ENCODE peak calls at places on chromosomes 13 and 19, in six cellular contexts. S is Peyer's patch, Y is neural progenitor cell, Q is ascending aorta, R is left ventricle myocardium inferior, B is body of pancreas. F is an unnamed sample. For H3K9me3, the result is how much of the 10 kb centered on the place peaks cover.

GRCh38 chr13:65679240-65679639 is 1550.9 kb downstream of the PCDH9 start:
- DNase-seq in B (no peak), S (no peak), Q (no peak), R (no peak), Y (no peak), F (no peak)

GRCh38 chr13:53007872-53008271 is 20.7 kb upstream of the OLFM4 start:
- DNase-seq in R (peak), B (no peak), Y (no peak), S (no peak), Q (no peak), F (no peak)

GRCh38 chr13:44955421-44955820 is 33.9 kb downstream of the NUFIP1 start:
- DNase-seq in R (peak), B (peak), S (no peak), Y (peak), Q (no peak), F (peak)

GRCh38 chr13:35923347-35923746 is 207.8 kb downstream of the DCLK1 start:
- DNase-seq in S (no peak), Y (no peak), B (no peak), Q (no peak), R (peak), F (peak)

GRCh38 chr13:66835040-66835628 is 395.0 kb downstream of the PCDH9 start:
- DNase-seq in B (peak), S (no peak), Y (peak), Q (no peak), R (peak), F (peak)

GRCh38 chr19:50368649-50369570 is 3.5 kb upstream of the NAPSA start:
- DNase-seq in Y (peak), B (peak), S (peak), R (peak), Q (peak), F (peak)

GRCh38 chr19:54399189-54399588 is 16.1 kb upstream of the TTYH1 start:
- DNase-seq in R (no peak), Y (no peak), Q (no peak), B (no peak), S (no peak), F (no peak)

GRCh38 chr13:44276061-44276460 is 97.6 kb upstream of the SERP2 start:
- DNase-seq in Q (no peak), S (peak), B (no peak), Y (no peak), R (no peak), F (no peak)

GRCh38 chr19:17329061-17329767 is 5.4 kb downstream of the ANO8 start:
- DNase-seq in Q (no peak), Y (peak), R (no peak), B (no peak), S (no peak), F (peak)

GRCh38 chr13:37187110-37187509 is 81.6 kb upstream of the CSNK1A1L start:
- DNase-seq in R (no peak), Q (no peak), S (no peak), Y (no peak), B (no peak), F (no peak)

GRCh38 chr13:42063105-42063504 is 14.7 kb downstream of the DGKH start:
- DNase-seq in B (no peak), S (no peak), Q (no peak), Y (no peak), R (no peak), F (no peak)

GRCh38 chr19:2634228-2634951 is 68.1 kb downstream of the GNG7 start:
- DNase-seq in Q (no peak), B (peak), R (peak), S (no peak), Y (no peak), F (peak)

GRCh38 chr13:80955487-80955886 is 614.6 kb upstream of the SPRY2 start:
- DNase-seq in Q (no peak), R (no peak), B (no peak), Y (no peak), S (no peak), F (no peak)

GRCh38 chr19:2524840-2525723 is 49.2 kb downstream of the GADD45B start:
- DNase-seq in Q (peak), Y (no peak), B (no peak), S (no peak), R (peak), F (peak)

GRCh38 chr13:33710924-33711323 is 107.0 kb upstream of the RFC3 start:
- DNase-seq in Y (peak), B (no peak), R (no peak), S (no peak), Q (no peak), F (no peak)

GRCh38 chr19:15304140-15304705 is 28.1 kb downstream of the BRD4 start:
- DNase-seq in Q (no peak), S (no peak), B (no peak), Y (no peak), R (peak), F (no peak)

GRCh38 chr19:38892841-38893240 is 6.6 kb downstream of the SIRT2 start:
- DNase-seq in B (no peak), Q (no peak), R (no peak), S (no peak), Y (no peak), F (no peak)

GRCh38 chr19:6828698-6829633 is 56.5 kb downstream of the VAV1 start:
- DNase-seq in R (no peak), Q (no peak), B (no peak), Y (no peak), S (no peak), F (peak)

GRCh38 chr19:15107056-15108010 is at the start of gene SYDE1:
- DNase-seq in S (no peak), B (no peak), Q (no peak), Y (peak), R (peak), F (peak)

GRCh38 chr13:96946709-96947311 is 47.5 kb downstream of the OXGR1 start:
- DNase-seq in S (no peak), Q (no peak), R (no peak), B (no peak), Y (no peak), F (no peak)

GRCh38 chr13:25722893-25723292 is 328.9 kb downstream of the SHISA2 start:
- DNase-seq in Y (no peak), B (no peak), R (no peak), S (no peak), Q (no peak), F (no peak)

GRCh38 chr13:75968103-75968838 is 332.1 kb downstream of the LMO7 start:
- DNase-seq in B (no peak), S (no peak), R (no peak), Y (no peak), Q (no peak), F (no peak)

GRCh38 chr13:106401081-106401480 is 134.4 kb downstream of the EFNB2 start:
- DNase-seq in B (no peak), Q (no peak), S (no peak), R (no peak), Y (no peak), F (no peak)

GRCh38 chr13:74550039-74550438 is 415.8 kb upstream of the KLF12 start:
- DNase-seq in Q (no peak), S (no peak), B (no peak), Y (no peak), R (no peak), F (no peak)

GRCh38 chr19:20928371-20928770 is 5.3 kb downstream of the ZNF85 start:
- DNase-seq in S (no peak), R (no peak), Q (no peak), Y (no peak), B (no peak), F (no peak)

GRCh38 chr19:54172413-54172763 is 572 bp downstream of the TMC4 start:
- DNase-seq in S (no peak), Q (no peak), R (no peak), B (peak), Y (no peak), F (peak)

GRCh38 chr19:55935206-55935605 is 3.1 kb upstream of the NLRP13 start:
- DNase-seq in Y (no peak), Q (no peak), R (no peak), S (no peak), B (no peak), F (no peak)

GRCh38 chr19:55940306-55940705 is 7.3 kb upstream of the NLRP8 start:
- DNase-seq in Q (no peak), Y (no peak), S (no peak), R (no peak), B (no peak), F (no peak)

GRCh38 chr19:55939206-55939605 is 7.1 kb upstream of the NLRP13 start:
- DNase-seq in B (no peak), Y (no peak), Q (no peak), R (no peak), S (no peak), F (no peak)
- H3K9me3 ChIP-seq in B (under half), Y (under half), Q (under half), R (under half), S (under half), F (under half)

DNA sequence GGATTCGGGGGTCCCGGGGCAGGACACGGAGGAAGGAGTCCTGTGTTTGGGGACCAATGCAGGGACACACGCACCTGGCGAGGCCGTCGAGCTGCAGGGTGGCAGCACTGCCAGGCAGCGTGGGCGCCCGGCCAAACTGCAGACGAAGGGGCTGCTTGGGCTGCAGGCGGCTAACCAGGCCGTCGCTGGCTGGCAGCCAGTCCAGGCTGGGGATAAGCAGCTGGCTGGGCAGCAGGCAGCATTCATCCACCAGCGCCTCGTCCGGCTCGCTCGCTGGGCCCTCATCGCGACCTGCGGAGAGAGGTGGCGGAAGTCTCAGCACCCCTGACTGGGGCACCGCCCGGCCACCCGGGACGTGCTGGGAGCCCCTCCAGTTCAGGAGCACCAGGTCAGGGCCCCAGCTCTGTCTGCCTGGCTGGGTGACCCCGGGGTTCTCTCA is 11.5 kb downstream of the CFD start:
- DNase-seq in S (no peak), B (no peak), R (peak), Y (no peak), Q (no peak), F (peak)
- H3K27ac ChIP-seq in S (no peak), B (no peak), R (peak), Y (peak), Q (no peak), F (no peak)

GRCh38 chr13:21232599-21232998 is 56.1 kb downstream of the MRPL57 start:
- DNase-seq in Q (no peak), Y (no peak), B (no peak), R (no peak), S (no peak), F (no peak)
- H3K4me3 ChIP-seq in Q (no peak), Y (no peak), B (no peak), R (peak), S (no peak), F (no peak)

DNA sequence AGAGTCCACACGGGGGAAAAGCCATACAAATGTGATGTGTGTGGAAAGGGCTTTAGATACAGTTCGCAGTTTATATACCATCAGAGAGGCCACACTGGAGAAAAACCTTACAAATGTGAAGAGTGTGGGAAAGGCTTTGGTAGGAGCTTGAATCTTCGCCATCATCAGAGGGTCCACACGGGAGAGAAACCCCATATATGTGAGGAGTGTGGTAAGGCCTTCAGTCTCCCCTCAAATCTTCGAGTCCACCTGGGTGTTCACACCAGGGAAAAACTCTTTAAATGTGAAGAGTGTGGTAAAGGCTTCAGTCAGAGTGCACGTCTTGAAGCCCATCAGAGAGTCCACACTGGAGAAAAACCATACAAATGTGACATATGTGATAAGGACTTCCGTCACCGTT is 23.3 kb upstream of the ZNF233 start:
- DNase-seq in R (no peak), B (no peak), Y (no peak), Q (no peak), S (no peak), F (no peak)
- H3K9me3 ChIP-seq in R (half or more), B (half or more), Y (under half), Q (half or more), S (under half), F (under half)

GRCh38 chr19:33175156-33175782 is 18.9 kb upstream of the LRP3 start:
- DNase-seq in S (no peak), Q (no peak), R (no peak), Y (no peak), B (no peak), F (no peak)
- H3K27ac ChIP-seq in S (no peak), Q (no peak), R (peak), Y (no peak), B (no peak), F (no peak)

DNA sequence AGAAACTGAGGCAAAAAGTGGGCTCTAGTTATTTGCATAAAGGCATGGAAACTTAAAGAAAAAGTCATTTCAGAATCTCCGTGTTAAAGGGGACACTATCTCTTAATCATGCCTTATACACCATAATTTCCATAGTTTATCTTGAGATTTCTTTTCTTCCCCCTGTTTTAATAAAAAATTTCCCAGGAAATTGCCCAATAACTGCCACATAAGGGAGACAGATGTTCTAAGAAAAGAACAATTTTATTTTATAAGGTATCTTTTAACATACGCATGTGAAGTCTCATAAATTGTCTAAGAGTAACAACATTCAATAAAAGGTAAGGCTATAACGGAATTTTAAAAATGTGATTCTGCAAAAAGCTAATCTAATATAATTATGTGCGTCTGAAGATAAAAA is 371.3 kb downstream of the IRS2 start:
- DNase-seq in Q (no peak), S (no peak), R (no peak), Y (no peak), B (no peak), F (no peak)
- H3K4me3 ChIP-seq in Q (no peak), S (no peak), R (no peak), Y (no peak), B (no peak), F (no peak)

GRCh38 chr19:44254496-44254895 is 5.2 kb upstream of the ZNF233 start:
- DNase-seq in S (no peak), R (no peak), Y (no peak), Q (no peak), B (no peak), F (no peak)
- H3K9me3 ChIP-seq in S (under half), R (half or more), Y (under half), Q (half or more), B (half or more), F (under half)

GRCh38 chr19:8001651-8001994 is 3.8 kb downstream of the ELAVL1 start:
- DNase-seq in Y (no peak), B (peak), R (no peak), S (no peak), Q (no peak), F (no peak)
- H3K27ac ChIP-seq in Y (no peak), B (peak), R (peak), S (peak), Q (peak), F (peak)

GRCh38 chr19:31285744-31286143 is 63.5 kb downstream of the TSHZ3 start:
- DNase-seq in Y (peak), S (no peak), Q (no peak), R (no peak), B (no peak), F (no peak)
- H3K4me3 ChIP-seq in Y (no peak), S (no peak), Q (no peak), R (no peak), B (no peak), F (peak)

GRCh38 chr13:102182170-102182569 is 219.7 kb downstream of the FGF14 start:
- DNase-seq in R (no peak), Q (no peak), B (no peak), Y (no peak), S (no peak), F (no peak)
- H3K9me3 ChIP-seq in R (under half), Q (under half), B (under half), Y (under half), S (under half), F (under half)

F was measured in right cardiac atrium.